ENCODE peak calls at places on chromosomes 11 and 22, in four cellular contexts. I is OCI-LY7, V is cardiac fibroblast, X is adipocyte. P is an unnamed sample.

GRCh38 chr11:31246451-31247165 is 122.9 kb downstream of the DCDC1 start:
- DNase-seq in X (peak), V (no peak), I (no peak), P (no peak)

GRCh38 chr11:7606496-7606895 is 66.8 kb downstream of the CYB5R2 start:
- DNase-seq in I (no peak), V (no peak), X (no peak), P (no peak)

GRCh38 chr22:41369089-41369745 is 12.5 kb upstream of the TEF start:
- DNase-seq in X (no peak), V (no peak), I (no peak), P (no peak)

GRCh38 chr11:2287102-2287501 is 14.6 kb downstream of the C11orf21 start:
- DNase-seq in I (no peak), V (no peak), X (no peak), P (no peak)

GRCh38 chr11:117807482-117808272 is 10.7 kb upstream of the DSCAML1 start:
- DNase-seq in X (peak), V (peak), I (peak), P (no peak)

GRCh38 chr22:36039125-36039524 is 10.5 kb upstream of the RBFOX2 start:
- DNase-seq in X (no peak), V (no peak), I (no peak), P (no peak)

GRCh38 chr11:2558861-2559526 is 114.2 kb downstream of the KCNQ1 start:
- DNase-seq in V (no peak), X (no peak), I (no peak), P (no peak)

GRCh38 chr11:66464916-66465315 is 1.8 kb upstream of the PELI3 start:
- DNase-seq in V (no peak), I (no peak), X (no peak), P (no peak)

GRCh38 chr11:86558219-86558618 is 114.2 kb downstream of the ME3 start:
- DNase-seq in V (peak), I (no peak), X (peak), P (no peak)

GRCh38 chr22:47164514-47165337 is 402.3 kb downstream of the TBC1D22A start:
- DNase-seq in V (no peak), I (no peak), X (no peak), P (no peak)

GRCh38 chr11:17734986-17735822 is 623 bp downstream of the KCNC1 start:
- DNase-seq in I (no peak), V (peak), X (peak), P (no peak)

GRCh38 chr11:75532200-75532972 is 6.6 kb upstream of the GDPD5 start:
- DNase-seq in I (peak), X (peak), V (peak), P (peak)

GRCh38 chr11:125261471-125262087 is 97.0 kb downstream of the PKNOX2 start:
- DNase-seq in I (no peak), X (no peak), V (no peak), P (no peak)

GRCh38 chr22:30701872-30702271 is 7.2 kb downstream of the OSBP2 start:
- DNase-seq in X (peak), I (no peak), V (peak), P (no peak)

GRCh38 chr22:50443202-50443601 is 31.6 kb downstream of the SBF1 start:
- DNase-seq in I (no peak), V (no peak), X (no peak), P (no peak)

GRCh38 chr22:38652858-38653257 is 3.3 kb downstream of the FAM227A start:
- DNase-seq in V (no peak), X (no peak), I (peak), P (no peak)

GRCh38 chr11:112315057-112315720 is 54.5 kb upstream of the PLET1 start:
- DNase-seq in I (no peak), X (no peak), V (no peak), P (peak)

GRCh38 chr11:2929880-2930704 is 872 bp upstream of the PHLDA2 start:
- DNase-seq in I (no peak), V (peak), X (peak), P (no peak)

GRCh38 chr11:76622481-76623094 is 48.0 kb downstream of the LRRC32 start:
- DNase-seq in I (no peak), V (no peak), X (no peak), P (no peak)

GRCh38 chr11:76621866-76622265 is 48.7 kb downstream of the LRRC32 start:
- DNase-seq in I (no peak), X (no peak), V (peak), P (no peak)

GRCh38 chr11:76617553-76618265 is 52.8 kb downstream of the LRRC32 start:
- DNase-seq in X (peak), I (no peak), V (peak), P (no peak)

GRCh38 chr11:76621466-76621865 is 49.1 kb downstream of the LRRC32 start:
- DNase-seq in V (no peak), X (no peak), I (no peak), P (no peak)

DNA sequence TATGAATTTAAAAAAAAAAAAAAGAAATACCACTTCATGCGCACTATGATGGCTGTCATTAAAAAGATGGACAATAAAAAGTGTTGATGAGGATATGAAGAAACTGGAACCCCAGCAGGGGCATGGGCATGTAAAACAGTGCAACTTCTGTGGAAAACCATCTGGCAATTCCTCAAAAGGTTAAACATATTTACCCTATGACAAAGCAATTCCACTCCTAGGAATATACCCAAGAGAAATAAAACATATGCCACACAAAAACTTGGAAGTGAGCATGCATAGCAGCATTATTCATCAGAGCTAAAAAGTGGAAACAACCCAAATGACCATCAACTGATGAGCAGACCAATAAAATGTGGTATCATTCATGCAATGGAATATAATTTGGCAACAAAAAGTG is 50.1 kb downstream of the LRRC32 start:
- DNase-seq in V (peak), I (no peak), X (peak), P (no peak)
- H3K4me3 ChIP-seq in V (no peak), I (no peak), X (no peak), P (no peak)

GRCh38 chr11:130161441-130161840 is 1.9 kb downstream of the ST14 start:
- DNase-seq in V (no peak), I (peak), X (no peak), P (no peak)
- H3K4me3 ChIP-seq in V (no peak), I (peak), X (no peak), P (no peak)

GRCh38 chr11:92762175-92762574 is 207.3 kb upstream of the MTNR1B start:
- DNase-seq in X (no peak), V (no peak), I (no peak), P (peak)

GRCh38 chr11:92767416-92767815 is 202.0 kb upstream of the MTNR1B start:
- DNase-seq in X (no peak), V (no peak), I (no peak), P (no peak)

GRCh38 chr11:92765965-92766371 is 203.5 kb upstream of the MTNR1B start:
- DNase-seq in X (no peak), V (peak), I (no peak), P (peak)

GRCh38 chr11:92764128-92764527 is 205.3 kb upstream of the MTNR1B start:
- DNase-seq in X (no peak), I (no peak), V (no peak), P (no peak)

DNA sequence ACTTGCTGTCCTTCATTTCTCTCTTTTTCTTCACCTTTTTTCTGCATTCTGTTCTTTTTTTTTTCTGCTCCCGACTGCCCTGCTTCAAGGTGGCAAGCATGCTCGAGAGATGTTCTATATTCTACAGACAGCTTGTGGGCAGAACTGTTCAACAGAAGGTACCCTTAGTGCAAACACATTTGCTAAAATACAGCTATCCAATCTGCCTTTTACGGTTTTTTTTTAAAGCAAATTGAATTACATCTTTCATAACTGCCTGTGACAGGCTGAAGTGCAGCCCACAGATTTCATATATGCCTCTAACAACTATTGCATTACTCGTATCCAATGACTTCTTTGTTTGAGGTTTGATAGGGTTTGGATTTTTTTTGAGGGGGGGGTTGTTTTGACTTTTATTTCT is 204.0 kb upstream of the MTNR1B start:
- DNase-seq in V (no peak), X (no peak), I (no peak), P (no peak)
- H3K4me3 ChIP-seq in V (no peak), X (no peak), I (no peak), P (peak)

GRCh38 chr11:415640-416041 is 842 bp upstream of the SIGIRR start:
- DNase-seq in I (no peak), V (no peak), X (no peak), P (no peak)
- H3K4me3 ChIP-seq in I (no peak), V (no peak), X (no peak), P (peak)

P was measured in Jurkat, Clone E6-1.